ENCODE peak calls at places on chromosomes 6 and 20, in four cellular contexts. One of them, this sample, is unnamed. For H3K9me3, the result is how much of the 10 kb centered on the place peaks cover.

GRCh38 chr6:23228439-23229024 is 659.2 kb downstream of the HDGFL1 start:
- DNase-seq in cardiac muscle cell: no peak
- DNase-seq in GM12878: no peak
- DNase-seq in lower lobe of right lung: no peak
- DNase-seq in this sample: no peak

GRCh38 chr6:113829702-113830058 is 27.5 kb upstream of the MARCKS start:
- DNase-seq in GM12878: no peak
- DNase-seq in cardiac muscle cell: no peak
- DNase-seq in lower lobe of right lung: no peak
- DNase-seq in this sample: no peak

GRCh38 chr6:133837801-133838349 is 51.0 kb upstream of the TCF21 start:
- DNase-seq in lower lobe of right lung: peak
- DNase-seq in GM12878: no peak
- DNase-seq in cardiac muscle cell: peak
- DNase-seq in this sample: peak

GRCh38 chr20:10648651-10649050 is 25.1 kb downstream of the JAG1 start:
- DNase-seq in cardiac muscle cell: no peak
- DNase-seq in GM12878: peak
- DNase-seq in lower lobe of right lung: no peak
- DNase-seq in this sample: no peak

GRCh38 chr6:105890521-105891244 is 195.5 kb upstream of the PRDM1 start:
- DNase-seq in GM12878: no peak
- DNase-seq in cardiac muscle cell: no peak
- DNase-seq in lower lobe of right lung: no peak
- DNase-seq in this sample: no peak

GRCh38 chr6:71288228-71289038 is at the start of gene OGFRL1:
- DNase-seq in cardiac muscle cell: peak
- DNase-seq in lower lobe of right lung: peak
- DNase-seq in GM12878: no peak
- DNase-seq in this sample: peak

GRCh38 chr20:11140359-11140758 is 466.6 kb upstream of the JAG1 start:
- DNase-seq in lower lobe of right lung: no peak
- DNase-seq in cardiac muscle cell: no peak
- DNase-seq in GM12878: no peak
- DNase-seq in this sample: no peak

GRCh38 chr6:148309301-148309700 is 33.3 kb upstream of the SASH1 start:
- DNase-seq in lower lobe of right lung: no peak
- DNase-seq in GM12878: no peak
- DNase-seq in cardiac muscle cell: no peak
- DNase-seq in this sample: no peak

GRCh38 chr6:113414511-113414910 is 442.6 kb upstream of the MARCKS start:
- DNase-seq in cardiac muscle cell: peak
- DNase-seq in GM12878: no peak
- DNase-seq in lower lobe of right lung: no peak
- DNase-seq in this sample: no peak

GRCh38 chr6:168122011-168122410 is 43.0 kb upstream of the FRMD1 start:
- DNase-seq in GM12878: no peak
- DNase-seq in cardiac muscle cell: no peak
- DNase-seq in lower lobe of right lung: no peak
- DNase-seq in this sample: peak

GRCh38 chr6:35343092-35343834 is 905 bp downstream of the PPARD start:
- DNase-seq in GM12878: no peak
- DNase-seq in cardiac muscle cell: no peak
- DNase-seq in lower lobe of right lung: peak
- DNase-seq in this sample: peak

GRCh38 chr20:5745416-5745968 is 4.7 kb upstream of the SHLD1 start:
- DNase-seq in lower lobe of right lung: no peak
- DNase-seq in GM12878: no peak
- DNase-seq in cardiac muscle cell: no peak
- DNase-seq in this sample: no peak

GRCh38 chr20:5195655-5196054 is 68.8 kb downstream of the CDS2 start:
- DNase-seq in cardiac muscle cell: no peak
- DNase-seq in GM12878: no peak
- DNase-seq in lower lobe of right lung: no peak
- DNase-seq in this sample: no peak

GRCh38 chr20:62791301-62792181 is 4.7 kb upstream of the MRGBP start:
- DNase-seq in GM12878: no peak
- DNase-seq in cardiac muscle cell: peak
- DNase-seq in lower lobe of right lung: peak
- DNase-seq in this sample: peak

GRCh38 chr20:44572551-44573500 is 9.6 kb upstream of the PKIG start:
- DNase-seq in cardiac muscle cell: peak
- DNase-seq in GM12878: no peak
- DNase-seq in lower lobe of right lung: no peak
- DNase-seq in this sample: no peak

GRCh38 chr6:89122625-89123024 is 4.8 kb upstream of the SRSF12 start:
- DNase-seq in GM12878: no peak
- DNase-seq in cardiac muscle cell: peak
- DNase-seq in lower lobe of right lung: no peak
- DNase-seq in this sample: no peak

GRCh38 chr6:166168616-166169548 is 1.2 kb upstream of the TBXT start:
- DNase-seq in lower lobe of right lung: no peak
- DNase-seq in cardiac muscle cell: no peak
- DNase-seq in GM12878: no peak
- DNase-seq in this sample: no peak

GRCh38 chr20:10131612-10132345 is 86.9 kb upstream of the SNAP25 start:
- DNase-seq in GM12878: no peak
- DNase-seq in lower lobe of right lung: no peak
- DNase-seq in cardiac muscle cell: peak
- DNase-seq in this sample: no peak

GRCh38 chr20:371755-372542 is 8.6 kb upstream of the TRIB3 start:
- DNase-seq in GM12878: no peak
- DNase-seq in lower lobe of right lung: peak
- DNase-seq in cardiac muscle cell: no peak
- DNase-seq in this sample: peak

GRCh38 chr6:166588691-166589333 is 2.3 kb upstream of the RAMACL start:
- DNase-seq in GM12878: peak
- DNase-seq in cardiac muscle cell: no peak
- DNase-seq in lower lobe of right lung: no peak
- DNase-seq in this sample: peak

GRCh38 chr6:170271771-170272314 is 19.0 kb downstream of the DLL1 start:
- DNase-seq in cardiac muscle cell: no peak
- DNase-seq in lower lobe of right lung: peak
- DNase-seq in GM12878: peak
- DNase-seq in this sample: peak

GRCh38 chr6:127630800-127631199 is 53.8 kb downstream of the C6orf58 start:
- DNase-seq in GM12878: no peak
- DNase-seq in cardiac muscle cell: no peak
- DNase-seq in lower lobe of right lung: no peak
- DNase-seq in this sample: no peak

GRCh38 chr6:110886555-110887167 is 12.1 kb downstream of the AMD1 start:
- DNase-seq in lower lobe of right lung: no peak
- DNase-seq in cardiac muscle cell: no peak
- DNase-seq in GM12878: no peak
- DNase-seq in this sample: no peak

GRCh38 chr6:166310634-166311033 is 2.4 kb upstream of the PRR18 start:
- DNase-seq in lower lobe of right lung: no peak
- DNase-seq in GM12878: no peak
- DNase-seq in cardiac muscle cell: no peak
- DNase-seq in this sample: no peak

GRCh38 chr20:35199696-35200095 is 26.8 kb upstream of the MMP24 start:
- DNase-seq in lower lobe of right lung: no peak
- DNase-seq in GM12878: no peak
- DNase-seq in cardiac muscle cell: no peak
- DNase-seq in this sample: no peak

GRCh38 chr6:12815884-12816600 is 99.5 kb downstream of the PHACTR1 start:
- DNase-seq in GM12878: no peak
- DNase-seq in lower lobe of right lung: no peak
- DNase-seq in cardiac muscle cell: no peak
- DNase-seq in this sample: no peak

DNA sequence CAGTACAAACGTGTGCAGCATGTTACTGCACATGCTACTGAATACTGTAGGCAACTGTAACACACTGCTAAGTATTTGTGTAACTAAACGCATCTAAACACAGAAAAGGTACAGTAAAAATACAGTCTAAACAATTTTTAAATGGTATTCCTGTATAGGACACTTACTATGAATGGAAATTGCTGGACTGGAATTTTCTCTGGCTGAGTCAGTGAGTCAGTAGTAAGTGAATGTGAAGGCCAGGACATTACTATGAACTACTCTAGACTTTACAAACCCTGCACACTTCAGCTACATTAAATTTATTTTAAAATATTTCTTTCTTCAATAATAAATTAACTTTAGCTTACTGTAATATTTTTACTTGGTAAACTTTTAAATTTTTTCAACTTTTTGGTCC is 225.0 kb upstream of the TENT5A start:
- DNase-seq in lower lobe of right lung: no peak
- DNase-seq in cardiac muscle cell: no peak
- DNase-seq in GM12878: no peak
- DNase-seq in this sample: no peak
- H3K9me3 ChIP-seq in lower lobe of right lung: under half
- H3K9me3 ChIP-seq in cardiac muscle cell: under half
- H3K9me3 ChIP-seq in GM12878: under half
- H3K9me3 ChIP-seq in this sample: under half

DNA sequence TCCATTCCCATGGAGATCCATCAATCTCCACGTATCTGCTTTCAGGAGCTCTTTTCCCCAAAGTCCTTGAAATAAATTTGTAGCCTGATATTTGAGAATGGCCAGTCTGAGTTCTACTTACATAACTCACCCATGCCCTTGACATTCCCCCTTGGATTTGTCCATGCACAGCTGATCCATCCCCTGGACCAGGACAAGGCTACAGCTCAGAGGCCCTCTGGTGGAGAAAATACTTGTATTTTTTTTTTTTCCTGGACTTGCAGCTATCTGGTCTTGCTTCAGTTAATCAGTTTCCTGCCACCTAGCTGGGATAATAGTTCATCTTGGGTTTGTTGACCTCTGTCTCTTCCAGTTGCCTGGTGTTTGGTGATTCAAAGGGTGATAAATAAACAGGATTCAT is 467.6 kb downstream of the DHX35 start:
- DNase-seq in GM12878: no peak
- DNase-seq in lower lobe of right lung: no peak
- DNase-seq in cardiac muscle cell: peak
- DNase-seq in this sample: no peak
- TF ChIP-seq CTCF in GM12878: peak
- TF ChIP-seq CTCF in lower lobe of right lung: peak
- TF ChIP-seq CTCF in cardiac muscle cell: no peak
- TF ChIP-seq CTCF in this sample: no peak

DNA sequence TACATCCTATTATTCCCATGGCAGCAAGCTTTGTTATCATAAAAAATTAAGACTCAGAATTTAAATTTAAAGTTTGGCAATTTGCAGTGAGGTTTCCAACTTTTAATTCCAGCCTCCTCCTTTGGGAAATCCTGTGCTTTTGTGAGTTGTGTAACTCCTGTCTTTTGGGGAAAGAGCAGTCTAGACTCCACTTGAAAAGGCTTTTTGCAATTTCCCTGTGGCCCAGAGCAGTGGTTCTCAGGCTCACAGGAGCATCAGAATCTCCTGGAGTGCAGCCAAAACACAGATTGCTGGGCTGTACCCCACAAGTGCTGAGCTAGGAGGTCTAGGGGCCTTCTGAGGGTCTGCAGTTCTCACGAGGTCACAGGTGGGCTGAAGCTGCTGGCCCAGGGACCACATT is 792.5 kb downstream of the QKI start:
- DNase-seq in GM12878: no peak
- DNase-seq in lower lobe of right lung: no peak
- DNase-seq in cardiac muscle cell: no peak
- DNase-seq in this sample: no peak
- H3K9me3 ChIP-seq in GM12878: under half
- H3K9me3 ChIP-seq in lower lobe of right lung: under half
- H3K9me3 ChIP-seq in cardiac muscle cell: under half
- H3K9me3 ChIP-seq in this sample: under half

GRCh38 chr6:31952140-31952805 is 6.4 kb downstream of the CFB start:
- DNase-seq in lower lobe of right lung: peak
- DNase-seq in cardiac muscle cell: peak
- DNase-seq in GM12878: no peak
- DNase-seq in this sample: no peak
- TF ChIP-seq CTCF in lower lobe of right lung: peak
- TF ChIP-seq CTCF in cardiac muscle cell: peak
- TF ChIP-seq CTCF in GM12878: peak
- TF ChIP-seq CTCF in this sample: peak

GRCh38 chr20:24938498-24938897 is 10.6 kb upstream of the CST7 start:
- DNase-seq in cardiac muscle cell: no peak
- DNase-seq in lower lobe of right lung: no peak
- DNase-seq in GM12878: no peak
- DNase-seq in this sample: no peak

GRCh38 chr20:24943196-24943595 is 5.9 kb upstream of the CST7 start:
- DNase-seq in lower lobe of right lung: no peak
- DNase-seq in GM12878: no peak
- DNase-seq in cardiac muscle cell: no peak
- DNase-seq in this sample: peak

GRCh38 chr20:24937579-24937978 is 11.5 kb upstream of the CST7 start:
- DNase-seq in GM12878: no peak
- DNase-seq in cardiac muscle cell: no peak
- DNase-seq in lower lobe of right lung: no peak
- DNase-seq in this sample: peak

GRCh38 chr20:24943731-24944130 is 5.3 kb upstream of the CST7 start:
- DNase-seq in lower lobe of right lung: no peak
- DNase-seq in GM12878: no peak
- DNase-seq in cardiac muscle cell: no peak
- DNase-seq in this sample: peak

GRCh38 chr20:24942679-24943078 is 6.4 kb upstream of the CST7 start:
- DNase-seq in GM12878: no peak
- DNase-seq in lower lobe of right lung: peak
- DNase-seq in cardiac muscle cell: no peak
- DNase-seq in this sample: peak
- H3K9me3 ChIP-seq in GM12878: under half
- H3K9me3 ChIP-seq in lower lobe of right lung: under half
- H3K9me3 ChIP-seq in cardiac muscle cell: under half
- H3K9me3 ChIP-seq in this sample: under half

GRCh38 chr20:2093200-2093781 is 8.3 kb upstream of the STK35 start:
- DNase-seq in lower lobe of right lung: no peak
- DNase-seq in GM12878: no peak
- DNase-seq in cardiac muscle cell: peak
- DNase-seq in this sample: no peak
- TF ChIP-seq CTCF in lower lobe of right lung: peak
- TF ChIP-seq CTCF in GM12878: peak
- TF ChIP-seq CTCF in cardiac muscle cell: peak
- TF ChIP-seq CTCF in this sample: peak

DNA sequence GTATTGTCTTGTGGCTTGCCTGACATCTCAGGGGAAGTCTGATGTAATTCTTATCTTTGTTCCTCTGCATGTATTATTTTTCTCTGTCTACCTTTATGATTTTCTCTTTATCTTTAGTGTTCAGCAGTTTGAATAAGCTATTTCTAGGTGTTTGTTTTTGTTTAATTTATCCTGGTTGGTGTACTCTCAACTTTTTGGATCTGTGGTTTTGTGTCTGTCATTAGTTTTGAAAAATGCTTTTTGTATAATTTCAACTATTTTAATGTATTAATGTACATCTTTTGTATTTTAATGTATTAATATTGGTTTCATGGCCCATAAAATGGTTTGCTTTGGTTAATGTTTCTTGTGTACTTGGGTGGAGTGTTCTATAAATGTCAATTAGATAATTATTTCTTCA is 15.9 kb upstream of the APCDD1L start:
- DNase-seq in cardiac muscle cell: no peak
- DNase-seq in GM12878: no peak
- DNase-seq in lower lobe of right lung: no peak
- DNase-seq in this sample: no peak
- H3K9me3 ChIP-seq in cardiac muscle cell: under half
- H3K9me3 ChIP-seq in GM12878: under half
- H3K9me3 ChIP-seq in lower lobe of right lung: under half
- H3K9me3 ChIP-seq in this sample: under half

This sample was measured in spleen.